ENCODE peak calls at places on chromosome 12, in ten cellular contexts. P is NCI-H1436; H is substantia nigra; U is lower lobe of right lung; Q is LoVo; N is activated naive CD8-positive, alpha-beta T cell treated with anti-CD3 and anti-CD28 coated beads for 36 hours; K is activated CD8-positive, alpha-beta memory T cell treated with anti-CD3 and anti-CD28 coated beads for 48 hours; G is stromal cell of bone marrow; T is stimulated activated naive B cell treated with anti-CD40 and anti-IgM and Interleukin-4, amounts not matched to agents 10 μg/mL and 1 μg/mL and 100 μg/mL, for 72 hours; V is coronary artery. B is an unnamed sample.

GRCh38 chr12:39103552-39104165 is 198.3 kb upstream of the CPNE8 start:
- DNase-seq in U (no peak), N (no peak), K (no peak), V (no peak), P (peak), G (peak), Q (peak), T (peak), H (no peak), B (no peak)

GRCh38 chr12:11576104-11576503 is 73.4 kb upstream of the ETV6 start:
- DNase-seq in K (no peak), V (no peak), T (no peak), Q (peak), H (no peak), U (no peak), G (no peak), P (no peak), N (peak), B (no peak)

GRCh38 chr12:99767809-99768208 is 120.3 kb downstream of the GARIN6 start:
- DNase-seq in G (peak), P (peak), Q (peak), V (no peak), N (no peak), H (no peak), K (no peak), U (no peak), T (no peak), B (no peak)

GRCh38 chr12:42332301-42332894 is 6.4 kb downstream of the PPHLN1 start:
- DNase-seq in K (no peak), U (no peak), N (no peak), P (peak), G (peak), H (no peak), Q (peak), V (no peak), T (no peak), B (no peak)

GRCh38 chr12:123006977-123007376 is 26.5 kb downstream of the ARL6IP4 start:
- DNase-seq in K (no peak), G (no peak), Q (no peak), V (no peak), N (no peak), T (no peak), P (no peak), U (no peak), H (no peak), B (no peak)

GRCh38 chr12:13368431-13368830 is 171.9 kb downstream of the EMP1 start:
- DNase-seq in V (no peak), U (no peak), T (no peak), P (no peak), K (no peak), Q (no peak), N (no peak), G (no peak), H (no peak), B (no peak)

GRCh38 chr12:18576104-18576622 is 161.6 kb downstream of the PLCZ1 start:
- DNase-seq in Q (no peak), T (no peak), V (no peak), N (no peak), P (no peak), K (no peak), U (no peak), G (peak), H (no peak), B (no peak)

GRCh38 chr12:28223853-28224252 is 33.6 kb downstream of the CCDC91 start:
- DNase-seq in P (no peak), K (no peak), Q (no peak), U (no peak), N (peak), H (no peak), G (no peak), V (no peak), T (no peak), B (no peak)

GRCh38 chr12:131011165-131012079 is 57.7 kb downstream of the ADGRD1 start:
- DNase-seq in H (no peak), T (no peak), K (no peak), P (no peak), N (no peak), V (no peak), U (peak), Q (no peak), G (peak), B (no peak)

GRCh38 chr12:108637631-108638030 is 3.9 kb upstream of the SELPLG start:
- DNase-seq in N (no peak), K (no peak), P (no peak), U (no peak), T (no peak), H (no peak), Q (no peak), V (no peak), G (no peak), B (no peak)

GRCh38 chr12:51863921-51864700 is 15.6 kb upstream of the FIGNL2 start:
- DNase-seq in U (no peak), Q (no peak), T (no peak), P (no peak), G (no peak), K (no peak), N (peak), H (no peak), V (no peak), B (peak)

GRCh38 chr12:21529456-21529855 is 3.4 kb downstream of the SPX start:
- DNase-seq in T (no peak), H (no peak), Q (no peak), N (no peak), G (no peak), V (no peak), P (no peak), K (no peak), U (no peak), B (no peak)

GRCh38 chr12:40825156-40825555 is 132.9 kb downstream of the CNTN1 start:
- DNase-seq in N (no peak), Q (no peak), G (no peak), K (no peak), V (no peak), H (no peak), P (no peak), U (no peak), T (no peak), B (no peak)

GRCh38 chr12:31578632-31579031 is 12.3 kb downstream of the DENND5B start:
- DNase-seq in V (no peak), N (no peak), P (no peak), Q (no peak), U (no peak), K (no peak), T (no peak), G (no peak), H (no peak), B (no peak)

GRCh38 chr12:6664902-6665301 is 2.0 kb upstream of the ING4 start:
- DNase-seq in N (no peak), G (no peak), H (no peak), P (no peak), V (no peak), U (no peak), Q (no peak), K (no peak), T (no peak), B (no peak)

GRCh38 chr12:89468648-89469326 is 55.8 kb downstream of the GALNT4 start:
- DNase-seq in G (no peak), Q (no peak), T (no peak), K (no peak), N (no peak), H (no peak), P (no peak), U (no peak), V (no peak), B (no peak)

GRCh38 chr12:28650906-28651305 is 460.6 kb downstream of the CCDC91 start:
- DNase-seq in V (no peak), U (no peak), H (no peak), N (no peak), T (no peak), G (no peak), Q (no peak), P (no peak), K (no peak), B (no peak)

GRCh38 chr12:115597157-115597712 is 680.3 kb downstream of the MED13L start:
- DNase-seq in G (peak), H (no peak), V (no peak), N (no peak), T (no peak), Q (peak), K (no peak), P (no peak), U (no peak), B (no peak)

GRCh38 chr12:55847033-55847432 is 4.3 kb upstream of the MMP19 start:
- DNase-seq in P (no peak), T (no peak), G (peak), N (peak), V (no peak), U (peak), Q (no peak), K (no peak), H (no peak), B (no peak)

GRCh38 chr12:18224745-18225144 is 36.6 kb upstream of the PIK3C2G start:
- DNase-seq in K (no peak), G (peak), Q (peak), P (peak), U (no peak), T (no peak), V (no peak), H (no peak), N (no peak), B (no peak)